ENCODE peak calls at places on chromosomes 3 and 15, in five cellular contexts. M is stimulated activated CD4-positive, alpha-beta T cell treated with anti-CD3 and anti-CD28 coated beads, Interleukin-2, amount 100 ng/mL, for 4 hours; Y is NCI-H460; C is activated CD4-positive, alpha-beta T cell treated with anti-CD3 and anti-CD28 coated beads, Interleukin-2, amount 50 U/mL, for 24 hours; N is putamen. K is an unnamed sample.

GRCh38 chr3:37968784-37969600 is 21.6 kb upstream of the VILL start:
- DNase-seq in M (no peak), Y (no peak), C (no peak), N (no peak), K (no peak)

GRCh38 chr3:37736632-37737031 is 125.0 kb upstream of the CTDSPL start:
- DNase-seq in M (no peak), Y (no peak), C (no peak), N (no peak), K (peak)

GRCh38 chr3:151804267-151804666 is 9.6 kb upstream of the AADAC start:
- DNase-seq in M (no peak), Y (no peak), C (no peak), N (no peak), K (no peak)

GRCh38 chr3:149813367-149814281 is 609 bp downstream of the RNF13 start:
- DNase-seq in M (no peak), Y (no peak), C (peak), N (peak), K (peak)

GRCh38 chr3:187852842-187853727 is 107.8 kb upstream of the BCL6 start:
- DNase-seq in M (no peak), Y (no peak), C (no peak), N (no peak), K (no peak)

GRCh38 chr3:171028779-171029232 is 2.3 kb upstream of the SLC2A2 start:
- DNase-seq in M (no peak), Y (no peak), C (no peak), N (no peak), K (no peak)

GRCh38 chr3:140206196-140207040 is 271.4 kb downstream of the CLSTN2 start:
- DNase-seq in M (no peak), Y (no peak), C (no peak), N (no peak), K (no peak)

GRCh38 chr15:40456738-40457137 is 14.0 kb upstream of the CHST14 start:
- DNase-seq in M (no peak), Y (no peak), C (no peak), N (no peak), K (no peak)

GRCh38 chr3:61236556-61236955 is 14.7 kb downstream of the FHIT start:
- DNase-seq in M (no peak), Y (no peak), C (no peak), N (no peak), K (peak)

GRCh38 chr3:34301313-34301712 is 502.9 kb downstream of the PDCD6IP start:
- DNase-seq in M (no peak), Y (no peak), C (no peak), N (no peak), K (no peak)

GRCh38 chr3:107765524-107765923 is 242.8 kb downstream of the BBX start:
- DNase-seq in M (no peak), Y (no peak), C (no peak), N (no peak), K (no peak)

GRCh38 chr15:63791236-63791635 is 42.5 kb downstream of the HERC1 start:
- DNase-seq in M (no peak), Y (no peak), C (no peak), N (no peak), K (no peak)

GRCh38 chr3:31882895-31883294 is 98.2 kb downstream of the OSBPL10 start:
- DNase-seq in M (no peak), Y (no peak), C (no peak), N (no peak), K (no peak)

GRCh38 chr3:67863869-67864268 is 209.5 kb upstream of the SUCLG2 start:
- DNase-seq in M (no peak), Y (no peak), C (no peak), N (no peak), K (no peak)

GRCh38 chr3:99839613-99840012 is 22.0 kb downstream of the CMSS1 start:
- DNase-seq in M (no peak), Y (no peak), C (no peak), N (no peak), K (no peak)

GRCh38 chr15:92886815-92887214 is 13.3 kb upstream of the CHD2 start:
- DNase-seq in M (no peak), Y (no peak), C (no peak), N (no peak), K (no peak)

GRCh38 chr15:40087095-40087805 is 21.4 kb downstream of the BMF start:
- DNase-seq in M (no peak), Y (no peak), C (no peak), N (no peak), K (no peak)

GRCh38 chr15:91956026-91956723 is 102.7 kb downstream of the SLCO3A1 start:
- DNase-seq in M (no peak), Y (no peak), C (no peak), N (no peak), K (no peak)

GRCh38 chr15:81071705-81072104 is 62.4 kb upstream of the CFAP161 start:
- DNase-seq in M (no peak), Y (no peak), C (no peak), N (no peak), K (no peak)

K was measured in GM10248.